ENCODE peak calls at places on chromosomes 13 and 19, in eight cellular contexts. One of them, this sample, is unnamed.

GRCh38 chr19:21314676-21315075 is 14.5 kb downstream of the ZNF708 start:
- DNase-seq in uterus: no peak
- DNase-seq in WTC11: no peak
- DNase-seq in OCI-LY7: no peak
- DNase-seq in WERI-Rb-1: no peak
- DNase-seq in endodermal cell: no peak
- DNase-seq in colonic mucosa: no peak
- DNase-seq in stomach: no peak
- DNase-seq in this sample: no peak

GRCh38 chr13:25111557-25111956 is 15.6 kb downstream of the PABPC3 start:
- DNase-seq in uterus: no peak
- DNase-seq in WTC11: no peak
- DNase-seq in OCI-LY7: no peak
- DNase-seq in WERI-Rb-1: no peak
- DNase-seq in endodermal cell: no peak
- DNase-seq in colonic mucosa: no peak
- DNase-seq in stomach: no peak
- DNase-seq in this sample: no peak

GRCh38 chr13:52845766-52846566 is 2.5 kb downstream of the PCDH8 start:
- DNase-seq in uterus: no peak
- DNase-seq in WTC11: peak
- DNase-seq in OCI-LY7: no peak
- DNase-seq in WERI-Rb-1: peak
- DNase-seq in endodermal cell: peak
- DNase-seq in colonic mucosa: peak
- DNase-seq in stomach: no peak
- DNase-seq in this sample: peak

GRCh38 chr13:65744761-65745160 is 1485.4 kb downstream of the PCDH9 start:
- DNase-seq in uterus: no peak
- DNase-seq in WTC11: no peak
- DNase-seq in OCI-LY7: no peak
- DNase-seq in WERI-Rb-1: no peak
- DNase-seq in endodermal cell: no peak
- DNase-seq in colonic mucosa: no peak
- DNase-seq in stomach: no peak
- DNase-seq in this sample: no peak

GRCh38 chr13:52411629-52412028 is 5.7 kb upstream of the THSD1 start:
- DNase-seq in uterus: no peak
- DNase-seq in WTC11: no peak
- DNase-seq in OCI-LY7: no peak
- DNase-seq in WERI-Rb-1: no peak
- DNase-seq in endodermal cell: no peak
- DNase-seq in colonic mucosa: no peak
- DNase-seq in stomach: no peak
- DNase-seq in this sample: no peak

GRCh38 chr13:51781246-51782022 is 22.5 kb downstream of the DHRS12 start:
- DNase-seq in uterus: no peak
- DNase-seq in WTC11: peak
- DNase-seq in OCI-LY7: peak
- DNase-seq in WERI-Rb-1: no peak
- DNase-seq in endodermal cell: peak
- DNase-seq in colonic mucosa: no peak
- DNase-seq in stomach: peak
- DNase-seq in this sample: no peak

GRCh38 chr13:75365724-75366173 is 116.2 kb downstream of the TBC1D4 start:
- DNase-seq in uterus: no peak
- DNase-seq in WTC11: no peak
- DNase-seq in OCI-LY7: peak
- DNase-seq in WERI-Rb-1: no peak
- DNase-seq in endodermal cell: no peak
- DNase-seq in colonic mucosa: no peak
- DNase-seq in stomach: no peak
- DNase-seq in this sample: no peak

GRCh38 chr19:33139165-33139564 is 7.3 kb downstream of the WDR88 start:
- DNase-seq in uterus: no peak
- DNase-seq in WTC11: no peak
- DNase-seq in OCI-LY7: no peak
- DNase-seq in WERI-Rb-1: no peak
- DNase-seq in endodermal cell: no peak
- DNase-seq in colonic mucosa: no peak
- DNase-seq in stomach: no peak
- DNase-seq in this sample: no peak

GRCh38 chr13:107586216-107586615 is 629.1 kb downstream of the LIG4 start:
- DNase-seq in uterus: no peak
- DNase-seq in WTC11: no peak
- DNase-seq in OCI-LY7: no peak
- DNase-seq in WERI-Rb-1: no peak
- DNase-seq in endodermal cell: no peak
- DNase-seq in colonic mucosa: no peak
- DNase-seq in stomach: no peak
- DNase-seq in this sample: no peak

DNA sequence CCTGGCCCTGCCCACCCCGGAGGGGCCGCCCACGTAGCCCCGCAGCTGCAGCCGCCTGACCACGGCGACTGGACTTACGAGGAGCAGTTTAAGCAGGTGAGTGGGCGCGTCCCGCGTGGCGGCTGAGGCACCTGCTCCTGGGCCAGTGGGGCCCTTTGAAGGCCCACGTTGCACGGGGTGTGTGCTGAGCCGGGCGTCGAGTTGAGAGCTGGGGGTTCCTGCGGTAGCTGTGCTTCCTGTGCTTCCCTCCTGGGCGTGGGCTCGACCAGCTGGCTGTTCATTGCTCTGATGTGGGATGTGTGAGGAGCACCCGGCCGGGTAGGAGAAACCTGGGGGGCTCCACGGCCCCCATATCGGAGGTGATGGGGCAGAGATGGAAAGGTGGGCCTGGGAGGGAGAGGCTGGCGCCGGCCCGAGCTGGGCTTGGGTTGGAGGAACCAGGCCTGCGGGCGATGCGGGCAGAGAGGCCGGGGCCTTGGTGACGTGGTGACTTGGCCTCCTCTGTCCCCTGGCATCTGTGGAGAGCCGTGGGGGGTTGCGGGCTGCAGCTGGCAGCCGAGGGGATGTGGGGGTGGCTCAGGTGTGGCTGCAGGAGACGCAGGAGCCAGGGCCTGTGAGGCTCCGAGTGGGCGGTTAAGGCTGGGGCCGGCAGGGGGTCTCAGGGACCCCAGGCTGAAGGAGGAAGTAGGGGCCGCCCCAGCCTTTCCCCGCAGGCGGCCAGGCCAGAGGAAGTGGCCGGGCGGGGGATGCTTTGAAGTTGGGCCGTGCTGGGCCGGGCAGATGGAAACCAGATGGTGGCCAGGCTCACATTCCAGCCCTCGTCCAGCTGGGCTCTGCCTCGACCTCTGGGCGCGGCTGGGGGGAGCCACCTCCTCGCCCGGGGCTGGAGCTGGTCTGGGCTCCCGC is 7.1 kb downstream of the ARID3A start:
- DNase-seq in uterus: peak
- DNase-seq in WTC11: no peak
- DNase-seq in OCI-LY7: no peak
- DNase-seq in WERI-Rb-1: peak
- DNase-seq in endodermal cell: peak
- DNase-seq in colonic mucosa: peak
- DNase-seq in stomach: peak
- DNase-seq in this sample: peak
- TF ChIP-seq CTCF in uterus: no peak
- TF ChIP-seq CTCF in WTC11: no peak
- TF ChIP-seq CTCF in OCI-LY7: no peak
- TF ChIP-seq CTCF in WERI-Rb-1: peak
- TF ChIP-seq CTCF in endodermal cell: no peak
- TF ChIP-seq CTCF in colonic mucosa: no peak
- TF ChIP-seq CTCF in stomach: no peak
- TF ChIP-seq CTCF in this sample: no peak

GRCh38 chr13:61470801-61471200 is 55.2 kb upstream of the PCDH20 start:
- DNase-seq in uterus: no peak
- DNase-seq in WTC11: no peak
- DNase-seq in OCI-LY7: no peak
- DNase-seq in WERI-Rb-1: no peak
- DNase-seq in endodermal cell: no peak
- DNase-seq in colonic mucosa: no peak
- DNase-seq in stomach: no peak
- DNase-seq in this sample: no peak

GRCh38 chr13:61463027-61463426 is 47.4 kb upstream of the PCDH20 start:
- DNase-seq in uterus: no peak
- DNase-seq in WTC11: no peak
- DNase-seq in OCI-LY7: no peak
- DNase-seq in WERI-Rb-1: no peak
- DNase-seq in endodermal cell: no peak
- DNase-seq in colonic mucosa: no peak
- DNase-seq in stomach: no peak
- DNase-seq in this sample: no peak

GRCh38 chr13:61466280-61466679 is 50.6 kb upstream of the PCDH20 start:
- DNase-seq in uterus: no peak
- DNase-seq in WTC11: peak
- DNase-seq in OCI-LY7: no peak
- DNase-seq in WERI-Rb-1: peak
- DNase-seq in endodermal cell: peak
- DNase-seq in colonic mucosa: no peak
- DNase-seq in stomach: no peak
- DNase-seq in this sample: peak
- TF ChIP-seq CTCF in uterus: no peak
- TF ChIP-seq CTCF in WTC11: no peak
- TF ChIP-seq CTCF in OCI-LY7: peak
- TF ChIP-seq CTCF in WERI-Rb-1: no peak
- TF ChIP-seq CTCF in endodermal cell: peak
- TF ChIP-seq CTCF in colonic mucosa: no peak
- TF ChIP-seq CTCF in stomach: no peak
- TF ChIP-seq CTCF in this sample: no peak

GRCh38 chr19:23305555-23305954 is 55.4 kb upstream of the ZNF724 start:
- DNase-seq in uterus: no peak
- DNase-seq in WTC11: no peak
- DNase-seq in OCI-LY7: peak
- DNase-seq in WERI-Rb-1: peak
- DNase-seq in endodermal cell: no peak
- DNase-seq in colonic mucosa: no peak
- DNase-seq in stomach: no peak
- DNase-seq in this sample: no peak
- TF ChIP-seq CTCF in uterus: no peak
- TF ChIP-seq CTCF in WTC11: no peak
- TF ChIP-seq CTCF in OCI-LY7: peak
- TF ChIP-seq CTCF in WERI-Rb-1: peak
- TF ChIP-seq CTCF in endodermal cell: peak
- TF ChIP-seq CTCF in colonic mucosa: no peak
- TF ChIP-seq CTCF in stomach: no peak
- TF ChIP-seq CTCF in this sample: no peak

DNA sequence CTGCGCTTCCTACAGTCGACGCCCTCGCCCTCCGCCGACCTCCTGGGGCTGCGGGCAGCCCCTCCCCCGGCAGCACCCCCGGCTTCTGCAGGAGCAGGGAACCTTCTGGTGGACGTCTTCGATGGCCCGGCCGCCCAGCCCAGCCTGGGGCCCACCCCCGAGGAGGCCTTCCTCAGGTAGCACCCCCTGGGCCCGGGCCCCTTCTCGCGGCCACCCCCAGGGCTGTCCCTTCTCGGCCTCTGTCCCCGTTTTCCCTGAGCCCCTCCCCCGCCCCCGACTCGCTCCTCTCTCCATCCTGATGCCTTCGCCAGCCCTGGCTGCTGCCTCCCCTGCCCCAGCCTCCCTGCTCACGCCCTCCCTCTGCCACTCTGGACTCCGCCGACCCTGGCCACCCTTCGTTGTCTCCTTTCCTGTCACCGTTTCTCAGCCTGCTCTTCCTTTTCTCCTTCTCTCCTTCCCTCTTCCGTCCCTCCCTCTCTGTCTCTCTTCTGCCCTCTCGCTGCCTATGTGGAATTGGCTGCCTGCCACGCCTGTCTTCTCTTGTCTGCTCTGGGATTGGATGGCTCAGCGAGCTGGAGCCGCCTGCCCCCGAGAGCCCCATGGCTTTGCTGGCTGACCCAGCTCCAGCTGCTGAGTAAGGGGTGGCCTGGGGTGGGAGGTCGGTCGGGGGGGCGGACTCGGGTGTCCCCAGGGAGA is 11.0 kb downstream of the FUZ start:
- DNase-seq in uterus: peak
- DNase-seq in WTC11: peak
- DNase-seq in OCI-LY7: no peak
- DNase-seq in WERI-Rb-1: peak
- DNase-seq in endodermal cell: peak
- DNase-seq in colonic mucosa: peak
- DNase-seq in stomach: peak
- DNase-seq in this sample: no peak
- TF ChIP-seq CTCF in uterus: peak
- TF ChIP-seq CTCF in WTC11: no peak
- TF ChIP-seq CTCF in OCI-LY7: no peak
- TF ChIP-seq CTCF in WERI-Rb-1: no peak
- TF ChIP-seq CTCF in endodermal cell: peak
- TF ChIP-seq CTCF in colonic mucosa: no peak
- TF ChIP-seq CTCF in stomach: no peak
- TF ChIP-seq CTCF in this sample: no peak

DNA sequence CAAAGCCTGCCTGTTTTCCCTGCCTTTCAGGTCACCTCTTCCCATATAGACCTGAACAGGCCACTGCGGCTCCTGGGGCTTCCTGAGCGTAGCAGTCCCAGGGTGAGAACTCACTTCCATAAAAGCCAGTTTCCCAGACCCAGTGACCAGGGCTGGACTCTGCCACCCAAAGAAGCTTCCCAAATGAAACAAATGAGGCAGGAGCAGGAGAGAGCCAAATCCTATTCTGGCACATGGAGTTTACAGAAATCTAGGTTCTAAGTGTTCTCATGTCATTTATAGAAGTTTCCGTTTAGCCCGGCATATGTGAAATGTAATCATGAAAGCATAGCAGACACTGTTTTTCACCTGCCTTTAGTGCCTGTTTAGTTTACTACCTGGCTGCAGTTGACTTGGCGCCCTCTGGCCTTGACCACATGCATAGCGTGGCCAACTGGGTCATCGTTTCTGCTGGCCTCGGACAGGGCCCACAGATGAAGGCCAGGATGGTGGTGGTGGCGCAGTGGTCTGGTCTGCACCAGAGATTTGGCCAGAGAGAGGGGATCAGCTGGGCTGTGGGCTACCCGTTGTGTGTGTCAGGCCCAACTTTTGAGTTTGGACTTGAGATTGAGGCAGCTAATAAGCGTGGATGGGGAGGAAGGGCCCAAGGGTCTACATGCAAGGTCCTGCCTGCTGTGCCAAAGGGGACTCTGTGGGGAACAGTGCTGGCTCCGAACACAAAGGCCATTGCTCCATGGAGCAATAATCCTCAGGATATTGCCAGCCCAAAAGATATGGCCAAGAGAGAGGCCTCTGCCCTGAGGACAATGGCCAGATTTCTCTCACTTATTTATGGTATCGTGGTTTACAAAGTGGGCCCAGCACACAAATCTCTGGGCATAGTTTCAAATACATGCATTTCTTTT is 43.3 kb downstream of the NFIX start:
- DNase-seq in uterus: no peak
- DNase-seq in WTC11: no peak
- DNase-seq in OCI-LY7: no peak
- DNase-seq in WERI-Rb-1: no peak
- DNase-seq in endodermal cell: peak
- DNase-seq in colonic mucosa: no peak
- DNase-seq in stomach: no peak
- DNase-seq in this sample: no peak
- TF ChIP-seq CTCF in uterus: no peak
- TF ChIP-seq CTCF in WTC11: no peak
- TF ChIP-seq CTCF in OCI-LY7: peak
- TF ChIP-seq CTCF in WERI-Rb-1: peak
- TF ChIP-seq CTCF in endodermal cell: peak
- TF ChIP-seq CTCF in colonic mucosa: no peak
- TF ChIP-seq CTCF in stomach: no peak
- TF ChIP-seq CTCF in this sample: no peak

This sample was measured in endothelial cell.